ENCODE peak calls at places on chromosomes 7 and 10, in four cellular contexts. H is activated CD8-positive, alpha-beta memory T cell treated with anti-CD3 and anti-CD28 coated beads for 24 hours; G is stimulated activated CD8-positive, alpha-beta memory T cell treated with anti-CD3 and anti-CD28 coated beads, Interleukin-2, amount 100 ng/mL, for 48 hours; C is memory B cell. J is an unnamed sample.

GRCh38 chr10:36026081-36026480 is 384.0 kb upstream of the FZD8 start:
- DNase-seq in H (no peak), G (no peak), C (no peak), J (no peak)

GRCh38 chr7:130814753-130815152 is 80.7 kb upstream of the KLF14 start:
- DNase-seq in H (no peak), G (no peak), C (no peak), J (no peak)

GRCh38 chr10:95391570-95392249 is 100.9 kb upstream of the PDLIM1 start:
- DNase-seq in H (no peak), G (no peak), C (no peak), J (no peak)

GRCh38 chr10:35783305-35783838 is 141.3 kb upstream of the FZD8 start:
- DNase-seq in H (no peak), G (no peak), C (no peak), J (no peak)

GRCh38 chr7:88450874-88451273 is 144.2 kb upstream of the STEAP4 start:
- DNase-seq in H (no peak), G (no peak), C (no peak), J (no peak)

GRCh38 chr7:54426406-54426805 is 115.8 kb upstream of the VSTM2A start:
- DNase-seq in H (no peak), G (no peak), C (no peak), J (no peak)

GRCh38 chr7:41900532-41900931 is 197.6 kb upstream of the INHBA start:
- DNase-seq in H (no peak), G (no peak), C (no peak), J (no peak)

GRCh38 chr10:70503776-70504175 is 25.2 kb downstream of the PALD1 start:
- DNase-seq in H (no peak), G (no peak), C (no peak), J (no peak)

GRCh38 chr10:114957673-114958072 is 19.7 kb downstream of the TRUB1 start:
- DNase-seq in H (no peak), G (no peak), C (no peak), J (no peak)

GRCh38 chr10:58258977-58259692 is 8.6 kb downstream of the IPMK start:
- DNase-seq in H (no peak), G (no peak), C (no peak), J (no peak)

GRCh38 chr7:12458520-12459131 is 55.0 kb upstream of the VWDE start:
- DNase-seq in H (no peak), G (no peak), C (no peak), J (no peak)

GRCh38 chr7:108442039-108442568 is 14.1 kb downstream of the NRCAM start:
- DNase-seq in H (no peak), G (peak), C (no peak), J (no peak)

GRCh38 chr7:109456116-109456515 is 886.4 kb downstream of the DNAJB9 start:
- DNase-seq in H (no peak), G (no peak), C (no peak), J (no peak)

GRCh38 chr10:68067508-68067907 is 7.6 kb downstream of the HERC4 start:
- DNase-seq in H (no peak), G (no peak), C (no peak), J (no peak)

GRCh38 chr10:119516381-119517234 is 25.9 kb downstream of the RGS10 start:
- DNase-seq in H (peak), G (peak), C (peak), J (peak)